ENCODE peak calls at places on chromosomes 6 and 20, in nine cellular contexts. J is thyroid gland, Z is fibroblast of lung, N is choroid plexus epithelial cell, G is left ventricle myocardium inferior, M is cardiac fibroblast, R is neural progenitor cell, P is IMR-90, C is mucosa of descending colon. I is an unnamed sample.

GRCh38 chr6:84528201-84528600 is 236.2 kb downstream of the TBX18 start:
- DNase-seq in M (no peak), C (no peak), J (no peak), P (no peak), N (no peak), R (no peak), G (no peak), Z (no peak), I (no peak)

GRCh38 chr6:20640181-20640580 is 105.9 kb downstream of the CDKAL1 start:
- DNase-seq in J (no peak), N (no peak), G (no peak), R (no peak), Z (no peak), M (no peak), P (no peak), C (no peak), I (no peak)

GRCh38 chr6:162251257-162251656 is 476.3 kb downstream of the PRKN start:
- DNase-seq in R (peak; percentile 37), M (no peak), J (no peak), G (no peak), P (no peak), Z (peak; percentile 15), N (peak; percentile 3), C (no peak), I (no peak)

GRCh38 chr6:27605401-27606342 is 132.8 kb upstream of the ZNF184 start:
- DNase-seq in C (no peak), P (peak; percentile 59), N (peak; percentile 80), G (no peak), J (no peak), Z (peak; percentile 73), M (peak; percentile 91), R (peak; percentile 90), I (peak; percentile 82)

GRCh38 chr6:105226598-105227291 is 46.9 kb upstream of the POPDC3 start:
- DNase-seq in R (no peak), G (no peak), P (peak; percentile 39), N (no peak), J (no peak), Z (no peak), M (peak; percentile 19), C (no peak), I (no peak)

GRCh38 chr20:25127761-25128537 is 46.0 kb upstream of the VSX1 start:
- DNase-seq in M (no peak), C (no peak), J (no peak), R (no peak), N (no peak), Z (no peak), G (no peak), P (no peak), I (no peak)

GRCh38 chr6:108921547-108922331 is 73.5 kb downstream of the ARMC2 start:
- DNase-seq in J (peak; percentile 58), P (peak; percentile 31), G (no peak), Z (peak; percentile 91), N (peak; percentile 57), C (no peak), R (no peak), M (peak; percentile 93), I (peak; percentile 39)

GRCh38 chr6:315226-315625 is 22.9 kb downstream of the DUSP22 start:
- DNase-seq in P (no peak), C (no peak), G (no peak), N (no peak), M (no peak), J (no peak), Z (no peak), R (no peak), I (no peak)

GRCh38 chr6:37207903-37208456 is 38.0 kb downstream of the PIM1 start:
- DNase-seq in C (peak; percentile 92), N (peak; percentile 91), G (peak; percentile 81), P (peak; percentile 70), Z (peak; percentile 75), M (peak; percentile 85), R (peak; percentile 82), J (peak; percentile 79), I (peak; percentile 90)

GRCh38 chr6:100103194-100103593 is 109.2 kb upstream of the MCHR2 start:
- DNase-seq in Z (no peak), J (no peak), G (no peak), M (no peak), R (no peak), N (no peak), P (peak; percentile 6), C (no peak), I (no peak)

GRCh38 chr20:45315672-45316071 is 7.6 kb upstream of the MATN4 start:
- DNase-seq in J (no peak), N (no peak), Z (no peak), C (no peak), M (no peak), G (no peak), P (no peak), R (no peak), I (no peak)

GRCh38 chr6:132060591-132060990 is 109.4 kb upstream of the CCN2 start:
- DNase-seq in M (peak; percentile 91), G (no peak), N (peak; percentile 91), J (no peak), P (peak; percentile 97), Z (peak; percentile 93), R (no peak), C (no peak), I (peak; percentile 75)

GRCh38 chr20:44209691-44210421 is 715 bp downstream of the OSER1 start:
- DNase-seq in P (peak; percentile 35), M (peak; percentile 42), C (no peak), Z (no peak), R (peak; percentile 71), G (no peak), N (peak; percentile 39), J (no peak), I (no peak)
- TF ChIP-seq CTCF in P (no peak), M (no peak), C (no peak), Z (no peak), R (no peak), G (no peak), N (no peak), J (no peak), I (no peak)

GRCh38 chr20:54172856-54173652 is 732 bp downstream of the CYP24A1 start:
- DNase-seq in G (no peak), R (peak; percentile 73), Z (peak; percentile 10), M (peak; percentile 21), P (no peak), J (peak; percentile 33), N (no peak), C (peak; percentile 47), I (peak; percentile 31)

GRCh38 chr20:54170963-54171362 is 2.8 kb downstream of the CYP24A1 start:
- DNase-seq in M (no peak), Z (no peak), J (no peak), P (no peak), C (no peak), R (no peak), N (no peak), G (no peak), I (no peak)

GRCh38 chr20:54173653-54174451 is at the start of gene CYP24A1:
- DNase-seq in C (peak; percentile 50), G (no peak), M (peak; percentile 4), R (peak; percentile 65), J (no peak), P (no peak), N (no peak), Z (no peak), I (peak; percentile 53)

GRCh38 chr20:54174452-54175175 is 828 bp upstream of the CYP24A1 start:
- DNase-seq in M (peak; percentile 20), G (no peak), P (no peak), N (no peak), C (no peak), Z (peak; percentile 9), R (peak; percentile 19), J (no peak), I (peak; percentile 45)

GRCh38 chr20:54172532-54172855 is 1.3 kb downstream of the CYP24A1 start:
- DNase-seq in P (no peak), N (no peak), J (no peak), R (no peak), Z (peak; percentile 2), M (peak; percentile 7), C (no peak), G (no peak), I (no peak)
- H3K4me3 ChIP-seq in P (no peak overlapping the region), N (no peak overlapping the region), J (no peak overlapping the region), R (peak overlapping the region; percentile 42), Z (no peak overlapping the region), M (no peak overlapping the region), C (no peak overlapping the region), G (no peak overlapping the region), I (no peak overlapping the region)

GRCh38 chr6:78308025-78308424 is 559.3 kb upstream of the IRAK1BP1 start:
- DNase-seq in Z (no peak), G (no peak), J (no peak), N (peak; percentile 25), R (peak; percentile 47), C (no peak), P (no peak), M (peak; percentile 2), I (peak; percentile 42)
- TF ChIP-seq CTCF in Z (no peak), G (no peak), J (no peak), N (peak; percentile 47), R (peak; percentile 42), C (no peak), P (no peak), M (no peak), I (peak; percentile 26)

GRCh38 chr6:56244089-56244488 is 3.3 kb downstream of the COL21A1 start:
- DNase-seq in J (no peak), G (no peak), P (no peak), M (no peak), C (no peak), R (no peak), N (no peak), Z (no peak), I (peak; percentile 25)

GRCh38 chr6:56245903-56246351 is 1.5 kb downstream of the COL21A1 start:
- DNase-seq in G (no peak), C (no peak), M (peak; percentile 65), J (no peak), P (peak; percentile 16), N (peak; percentile 90), R (no peak), Z (peak; percentile 82), I (no peak)

GRCh38 chr6:56246544-56246940 is 838 bp downstream of the COL21A1 start:
- DNase-seq in P (no peak), M (peak; percentile 9), J (peak; percentile 33), R (peak; percentile 5), G (no peak), Z (no peak), C (no peak), N (peak; percentile 30), I (peak; percentile 27)

GRCh38 chr6:56243518-56244070 is 3.8 kb downstream of the COL21A1 start:
- DNase-seq in P (no peak), C (no peak), M (peak; percentile 53), J (no peak), R (no peak), Z (no peak), N (no peak), G (no peak), I (no peak)

DNA sequence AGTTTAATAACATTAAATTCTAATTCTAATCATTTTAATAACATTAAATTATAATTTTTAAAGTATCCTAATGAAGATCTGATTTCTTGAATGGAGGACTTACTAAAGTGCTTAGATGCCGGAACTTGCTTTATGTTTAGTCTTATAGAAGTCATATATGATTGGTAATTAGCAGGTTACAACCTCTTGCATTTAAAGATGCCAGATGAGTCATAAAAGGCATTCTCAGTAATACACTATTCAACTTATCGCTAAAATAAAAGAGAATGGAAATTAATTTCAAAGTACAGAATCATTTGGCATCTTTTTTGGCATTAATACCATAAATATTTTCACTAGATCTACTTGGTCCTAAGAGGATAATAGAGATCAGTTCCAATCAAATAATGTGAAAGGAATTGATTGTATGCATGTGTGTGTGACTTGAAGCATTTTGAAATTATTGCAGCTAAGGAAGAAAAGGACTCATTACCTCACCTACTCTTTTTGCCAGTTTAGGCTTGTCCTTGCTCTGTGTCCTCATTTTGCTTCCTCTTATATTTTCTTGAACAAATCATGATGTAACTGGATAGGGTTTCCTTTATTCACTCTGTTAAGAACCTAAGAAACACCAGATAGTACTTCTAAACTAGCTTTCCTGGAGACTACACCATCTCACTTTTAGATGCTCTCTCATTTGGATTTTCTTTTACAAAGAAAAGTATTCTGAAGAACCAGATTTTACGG is 2.7 kb downstream of the COL21A1 start:
- DNase-seq in G (no peak), C (no peak), M (no peak), R (no peak), P (no peak), Z (no peak), N (no peak), J (no peak), I (peak; percentile 85)
- H3K4me3 ChIP-seq in G (no peak overlapping the region), C (no peak overlapping the region), M (no peak overlapping the region), R (no peak overlapping the region), P (no peak overlapping the region), Z (no peak overlapping the region), N (no peak overlapping the region), J (no peak overlapping the region), I (no peak overlapping the region)

I was measured in epithelial cell of esophagus.